ENCODE peak calls at places on chromosomes 16 and 17, in four cellular contexts. G, I, Z and N are unnamed samples.

GRCh38 chr16:19872935-19873334 is 11.7 kb downstream of the GPRC5B start:
- DNase-seq in G (no peak), I (no peak), Z (no peak), N (no peak)

GRCh38 chr17:2075336-2076056 is 20.6 kb downstream of the HIC1 start:
- DNase-seq in G (no peak), I (no peak), Z (peak; percentile 73), N (no peak)

GRCh38 chr16:23786964-23787571 is 32.2 kb downstream of the CHP2 start:
- DNase-seq in G (no peak), I (no peak), Z (peak; percentile 62), N (no peak)

GRCh38 chr17:13728751-13729150 is 127.0 kb upstream of the HS3ST3A1 start:
- DNase-seq in G (no peak), I (no peak), Z (no peak), N (no peak)

GRCh38 chr17:81641825-81642489 is 5.0 kb downstream of the TSPAN10 start:
- DNase-seq in G (no peak), I (no peak), Z (no peak), N (no peak)

GRCh38 chr16:79509221-79509631 is 91.3 kb downstream of the MAF start:
- DNase-seq in G (no peak), I (no peak), Z (no peak), N (no peak)

GRCh38 chr17:6706996-6707395 is 6.2 kb downstream of the SLC13A5 start:
- DNase-seq in G (no peak), I (no peak), Z (no peak), N (no peak)

GRCh38 chr16:30027588-30028437 is 3.3 kb downstream of the TLCD3B start:
- DNase-seq in G (no peak), I (no peak), Z (no peak), N (no peak)

GRCh38 chr16:49986351-49987124 is 38.5 kb upstream of the CNEP1R1 start:
- DNase-seq in G (no peak), I (no peak), Z (peak; percentile 39), N (no peak)

GRCh38 chr17:29726721-29727252 is 104.1 kb upstream of the CORO6 start:
- DNase-seq in G (no peak), I (no peak), Z (no peak), N (no peak)

GRCh38 chr16:57574646-57575467 is 32.4 kb downstream of the ADGRG5 start:
- DNase-seq in G (no peak), I (no peak), Z (no peak), N (no peak)

GRCh38 chr16:56923481-56923880 is 8.5 kb upstream of the HERPUD1 start:
- DNase-seq in G (no peak), I (no peak), Z (no peak), N (no peak)

GRCh38 chr16:31177136-31177535 is 2.8 kb upstream of the FUS start:
- DNase-seq in G (peak; percentile 70), I (no peak), Z (no peak), N (no peak)

GRCh38 chr16:22010902-22011301 is 3.0 kb downstream of the MOSMO start:
- DNase-seq in G (no peak), I (no peak), Z (no peak), N (no peak)

DNA sequence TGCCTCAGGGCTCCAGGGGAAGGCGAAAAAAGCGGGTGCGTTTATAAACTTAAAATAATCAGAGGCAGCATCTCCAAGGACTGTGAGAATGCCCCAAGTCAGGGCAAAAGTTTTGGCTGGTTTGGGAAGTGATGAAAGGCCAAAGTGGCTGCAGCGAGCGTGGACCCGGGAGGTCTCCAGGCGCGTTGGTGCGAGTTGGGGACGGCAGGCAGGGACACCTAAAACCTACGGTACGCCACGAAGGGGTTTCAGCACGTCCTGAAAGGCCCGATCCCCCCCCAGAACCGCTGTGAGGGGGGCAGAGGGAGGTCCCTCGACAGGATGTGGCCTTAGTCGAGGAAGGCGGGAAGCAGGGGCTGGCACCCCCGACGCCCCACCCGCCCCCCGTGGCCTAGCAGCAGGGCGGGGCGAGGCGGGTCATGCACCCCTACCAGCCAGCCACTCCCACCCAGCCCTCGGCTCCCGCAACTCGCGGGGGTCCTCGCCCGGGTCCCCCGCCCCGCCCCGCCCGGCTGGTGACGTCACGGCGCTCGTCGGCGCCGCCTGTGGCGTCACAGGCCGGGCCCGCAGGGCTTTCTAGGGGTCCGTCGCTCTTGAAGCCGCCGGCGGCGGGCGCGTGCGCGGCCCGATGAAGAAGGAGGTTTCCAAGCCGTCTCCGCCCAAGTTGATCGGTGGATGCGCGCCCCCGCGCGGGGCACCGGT is at the start of gene MYCBPAP:
- DNase-seq in G (peak; percentile 89), I (peak; percentile 88), Z (peak; percentile 90), N (peak; percentile 93)
- TF ChIP-seq CTCF in G (no peak), I (no peak), Z (peak; percentile 24), N (no peak)

DNA sequence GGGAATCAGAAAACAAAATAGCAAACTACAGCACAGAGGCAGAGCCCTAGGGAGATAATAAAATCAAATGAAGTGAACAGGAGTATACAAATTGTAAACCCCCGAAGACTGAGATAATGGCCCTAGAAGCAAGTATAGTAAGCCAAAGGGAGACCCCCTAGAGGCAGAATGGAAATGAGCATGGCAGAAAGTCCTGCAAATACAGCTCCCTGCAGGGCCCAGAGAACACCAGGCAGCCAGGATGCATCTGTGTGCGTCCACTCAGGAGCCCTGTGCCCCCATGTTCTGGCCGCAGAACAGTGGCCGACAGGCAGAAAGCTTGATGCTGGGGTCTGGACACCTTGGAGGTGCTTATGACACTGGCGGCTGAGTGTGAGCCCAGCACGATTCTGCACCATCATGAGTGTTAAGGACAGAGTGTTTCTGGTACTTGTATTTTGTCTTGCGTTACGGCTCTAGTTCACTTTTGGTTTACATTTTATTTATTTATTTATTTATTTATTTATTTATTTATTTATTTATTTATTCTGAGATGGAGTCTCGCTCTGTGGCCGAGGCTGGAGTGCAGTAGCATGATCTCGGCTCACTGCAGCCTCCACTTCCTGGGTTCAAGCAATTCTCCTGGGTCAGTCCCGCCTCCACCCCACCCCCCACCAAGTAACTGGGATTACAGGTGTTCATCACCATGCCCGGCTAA is 48.7 kb downstream of the RGS9 start:
- DNase-seq in G (no peak), I (no peak), Z (peak; percentile 64), N (no peak)
- TF ChIP-seq CTCF in G (no peak), I (no peak), Z (peak; percentile 53), N (no peak)

GRCh38 chr16:88839026-88839529 is 17.7 kb downstream of the GALNS start:
- DNase-seq in G (no peak), I (no peak), Z (no peak), N (no peak)
- TF ChIP-seq CTCF in G (no peak), I (no peak), Z (peak; percentile 48), N (peak; percentile 7)

GRCh38 chr17:57830880-57831279 is 19.0 kb downstream of the MRPS23 start:
- DNase-seq in G (no peak), I (no peak), Z (no peak), N (no peak)
- TF ChIP-seq CTCF in G (no peak), I (no peak), Z (no peak), N (no peak)

GRCh38 chr17:76538941-76539340 is 903 bp upstream of the PRCD start:
- DNase-seq in G (no peak), I (no peak), Z (no peak), N (no peak)

GRCh38 chr17:76541739-76542450 is 2.1 kb downstream of the PRCD start:
- DNase-seq in G (no peak), I (no peak), Z (no peak), N (no peak)

GRCh38 chr17:76542566-76542971 is 2.7 kb downstream of the PRCD start:
- DNase-seq in G (no peak), I (no peak), Z (no peak), N (no peak)

GRCh38 chr17:76539631-76540271 is at the start of gene PRCD:
- DNase-seq in G (no peak), I (no peak), Z (peak; percentile 58), N (no peak)

GRCh38 chr17:76540381-76541300 is 797 bp downstream of the PRCD start:
- DNase-seq in G (no peak), I (peak; percentile 88), Z (peak; percentile 100), N (peak; percentile 82)
- TF ChIP-seq CTCF in G (no peak), I (peak; percentile 7), Z (no peak), N (no peak)

GRCh38 chr17:68431661-68432071 is 25.6 kb downstream of the WIPI1 start:
- DNase-seq in G (peak; percentile 61), I (peak; percentile 29), Z (peak; percentile 45), N (peak; percentile 28)
- TF ChIP-seq CTCF in G (peak; percentile 49), I (peak; percentile 27), Z (peak; percentile 66), N (peak; percentile 37)

GRCh38 chr17:27456681-27457404 is 595 bp downstream of the KSR1 start:
- DNase-seq in G (peak; percentile 25), I (peak; percentile 69), Z (no peak), N (peak; percentile 39)
- TF ChIP-seq CTCF in G (no peak), I (no peak), Z (no peak), N (no peak)

GRCh38 chr17:48322060-48322459 is 108.0 kb downstream of the SKAP1 start:
- DNase-seq in G (no peak), I (no peak), Z (no peak), N (no peak)
- TF ChIP-seq CTCF in G (no peak), I (no peak), Z (no peak), N (peak; percentile 4)

GRCh38 chr16:46632778-46633733 is 11.9 kb upstream of the SHCBP1 start:
- DNase-seq in G (no peak), I (peak; percentile 33), Z (peak; percentile 96), N (no peak)

GRCh38 chr16:46627746-46628145 is 6.6 kb upstream of the SHCBP1 start:
- DNase-seq in G (no peak), I (no peak), Z (no peak), N (no peak)

GRCh38 chr16:46629331-46629843 is 8.2 kb upstream of the SHCBP1 start:
- DNase-seq in G (no peak), I (no peak), Z (peak; percentile 63), N (peak; percentile 25)
- TF ChIP-seq CTCF in G (no peak), I (peak; percentile 30), Z (peak; percentile 61), N (no peak)

GRCh38 chr17:70476368-70476767 is 307.0 kb downstream of the KCNJ2 start:
- DNase-seq in G (no peak), I (no peak), Z (no peak), N (no peak)

GRCh38 chr17:70478883-70479282 is 309.6 kb downstream of the KCNJ2 start:
- DNase-seq in G (no peak), I (no peak), Z (no peak), N (no peak)

DNA sequence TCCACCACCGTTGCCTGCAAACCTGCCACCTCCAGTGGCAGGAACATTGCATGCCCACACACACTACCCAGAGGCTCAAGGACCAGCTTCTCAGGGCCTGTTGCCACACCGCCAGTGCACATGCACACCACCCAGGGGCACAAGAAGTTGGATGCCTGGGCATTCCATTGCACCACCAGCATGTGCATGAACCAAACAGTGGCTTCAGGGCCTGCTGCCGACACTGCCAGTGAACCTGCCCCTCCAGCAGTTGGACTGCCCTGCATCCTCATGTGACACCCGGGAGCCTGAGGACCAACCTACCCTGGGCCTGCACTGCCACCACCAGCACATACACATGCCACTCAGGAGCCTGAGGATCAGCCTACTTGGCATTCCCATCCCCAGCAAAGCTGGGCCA is 303.7 kb downstream of the KCNJ2 start:
- DNase-seq in G (no peak), I (no peak), Z (no peak), N (no peak)
- TF ChIP-seq CTCF in G (no peak), I (no peak), Z (no peak), N (no peak)